ENCODE peak calls at places on chromosomes 1 and 21, in seven cellular contexts. One of them, this sample, is unnamed.

GRCh38 chr1:86704972-86705632 is 726 bp downstream of the SH3GLB1 start:
- DNase-seq in upper lobe of left lung: peak
- DNase-seq in transverse colon: peak
- DNase-seq in SK-N-SH: peak
- DNase-seq in GM12878: no peak
- DNase-seq in stomach: peak
- DNase-seq in GM23338: peak
- DNase-seq in this sample: peak

GRCh38 chr1:228070851-228071250 is 11.7 kb upstream of the ARF1 start:
- DNase-seq in upper lobe of left lung: no peak
- DNase-seq in transverse colon: no peak
- DNase-seq in SK-N-SH: no peak
- DNase-seq in GM12878: no peak
- DNase-seq in stomach: no peak
- DNase-seq in GM23338: no peak
- DNase-seq in this sample: no peak

GRCh38 chr21:45870851-45871615 is 110.5 kb upstream of the COL6A1 start:
- DNase-seq in upper lobe of left lung: no peak
- DNase-seq in transverse colon: no peak
- DNase-seq in SK-N-SH: no peak
- DNase-seq in GM12878: no peak
- DNase-seq in stomach: no peak
- DNase-seq in GM23338: no peak
- DNase-seq in this sample: no peak

GRCh38 chr1:155892801-155893200 is 18.3 kb downstream of the RIT1 start:
- DNase-seq in upper lobe of left lung: no peak
- DNase-seq in transverse colon: no peak
- DNase-seq in SK-N-SH: no peak
- DNase-seq in GM12878: no peak
- DNase-seq in stomach: no peak
- DNase-seq in GM23338: no peak
- DNase-seq in this sample: no peak

GRCh38 chr1:65310078-65310587 is 790 bp downstream of the DNAJC6 start:
- DNase-seq in upper lobe of left lung: no peak
- DNase-seq in transverse colon: peak
- DNase-seq in SK-N-SH: peak
- DNase-seq in GM12878: no peak
- DNase-seq in stomach: no peak
- DNase-seq in GM23338: peak
- DNase-seq in this sample: no peak

GRCh38 chr21:41928621-41929220 is 25.1 kb downstream of the C2CD2 start:
- DNase-seq in upper lobe of left lung: no peak
- DNase-seq in transverse colon: no peak
- DNase-seq in SK-N-SH: no peak
- DNase-seq in GM12878: peak
- DNase-seq in stomach: no peak
- DNase-seq in GM23338: no peak
- DNase-seq in this sample: no peak

GRCh38 chr1:248841702-248842395 is 3.8 kb downstream of the ZNF672 start:
- DNase-seq in upper lobe of left lung: peak
- DNase-seq in transverse colon: peak
- DNase-seq in SK-N-SH: no peak
- DNase-seq in GM12878: no peak
- DNase-seq in stomach: no peak
- DNase-seq in GM23338: peak
- DNase-seq in this sample: no peak

GRCh38 chr1:56284933-56285332 is 294.4 kb downstream of the PLPP3 start:
- DNase-seq in upper lobe of left lung: no peak
- DNase-seq in transverse colon: no peak
- DNase-seq in SK-N-SH: no peak
- DNase-seq in GM12878: no peak
- DNase-seq in stomach: no peak
- DNase-seq in GM23338: peak
- DNase-seq in this sample: no peak

GRCh38 chr1:165356876-165357275 is 361 bp upstream of the LMX1A start:
- DNase-seq in upper lobe of left lung: no peak
- DNase-seq in transverse colon: no peak
- DNase-seq in SK-N-SH: no peak
- DNase-seq in GM12878: no peak
- DNase-seq in stomach: no peak
- DNase-seq in GM23338: peak
- DNase-seq in this sample: no peak

GRCh38 chr1:218411101-218411500 is 66.0 kb downstream of the TGFB2 start:
- DNase-seq in upper lobe of left lung: no peak
- DNase-seq in transverse colon: no peak
- DNase-seq in SK-N-SH: no peak
- DNase-seq in GM12878: no peak
- DNase-seq in stomach: no peak
- DNase-seq in GM23338: no peak
- DNase-seq in this sample: no peak

GRCh38 chr1:223796210-223796609 is 49.5 kb downstream of the TP53BP2 start:
- DNase-seq in upper lobe of left lung: no peak
- DNase-seq in transverse colon: no peak
- DNase-seq in SK-N-SH: no peak
- DNase-seq in GM12878: no peak
- DNase-seq in stomach: no peak
- DNase-seq in GM23338: no peak
- DNase-seq in this sample: no peak

GRCh38 chr1:15966081-15966955 is 9.6 kb downstream of the ZBTB17 start:
- DNase-seq in upper lobe of left lung: peak
- DNase-seq in transverse colon: peak
- DNase-seq in SK-N-SH: no peak
- DNase-seq in GM12878: peak
- DNase-seq in stomach: peak
- DNase-seq in GM23338: no peak
- DNase-seq in this sample: no peak

GRCh38 chr1:41892211-41892840 is 26.4 kb downstream of the HIVEP3 start:
- DNase-seq in upper lobe of left lung: no peak
- DNase-seq in transverse colon: peak
- DNase-seq in SK-N-SH: no peak
- DNase-seq in GM12878: no peak
- DNase-seq in stomach: no peak
- DNase-seq in GM23338: no peak
- DNase-seq in this sample: no peak

GRCh38 chr1:162023547-162024501 is at the start of gene OLFML2B:
- DNase-seq in upper lobe of left lung: peak
- DNase-seq in transverse colon: peak
- DNase-seq in SK-N-SH: peak
- DNase-seq in GM12878: no peak
- DNase-seq in stomach: peak
- DNase-seq in GM23338: peak
- DNase-seq in this sample: peak

GRCh38 chr1:243957141-243957540 is 93.9 kb upstream of the ZBTB18 start:
- DNase-seq in upper lobe of left lung: no peak
- DNase-seq in transverse colon: no peak
- DNase-seq in SK-N-SH: no peak
- DNase-seq in GM12878: no peak
- DNase-seq in stomach: no peak
- DNase-seq in GM23338: no peak
- DNase-seq in this sample: no peak

GRCh38 chr1:27031235-27032118 is 18.8 kb upstream of the TENT5B start:
- DNase-seq in upper lobe of left lung: peak
- DNase-seq in transverse colon: peak
- DNase-seq in SK-N-SH: peak
- DNase-seq in GM12878: no peak
- DNase-seq in stomach: peak
- DNase-seq in GM23338: peak
- DNase-seq in this sample: peak

GRCh38 chr1:180571832-180572636 is 13.3 kb downstream of the OVAAL start:
- DNase-seq in upper lobe of left lung: no peak
- DNase-seq in transverse colon: no peak
- DNase-seq in SK-N-SH: no peak
- DNase-seq in GM12878: no peak
- DNase-seq in stomach: no peak
- DNase-seq in GM23338: no peak
- DNase-seq in this sample: no peak

GRCh38 chr1:12643785-12644184 is at the start of gene AADACL4:
- DNase-seq in upper lobe of left lung: no peak
- DNase-seq in transverse colon: no peak
- DNase-seq in SK-N-SH: no peak
- DNase-seq in GM12878: no peak
- DNase-seq in stomach: no peak
- DNase-seq in GM23338: no peak
- DNase-seq in this sample: no peak

GRCh38 chr1:12643079-12643478 is 806 bp upstream of the AADACL4 start:
- DNase-seq in upper lobe of left lung: no peak
- DNase-seq in transverse colon: no peak
- DNase-seq in SK-N-SH: no peak
- DNase-seq in GM12878: no peak
- DNase-seq in stomach: no peak
- DNase-seq in GM23338: no peak
- DNase-seq in this sample: no peak

GRCh38 chr1:12644829-12645228 is 944 bp downstream of the AADACL4 start:
- DNase-seq in upper lobe of left lung: no peak
- DNase-seq in transverse colon: no peak
- DNase-seq in SK-N-SH: no peak
- DNase-seq in GM12878: no peak
- DNase-seq in stomach: no peak
- DNase-seq in GM23338: no peak
- DNase-seq in this sample: no peak

GRCh38 chr1:12640958-12641272 is 3.0 kb upstream of the AADACL4 start:
- DNase-seq in upper lobe of left lung: no peak
- DNase-seq in transverse colon: no peak
- DNase-seq in SK-N-SH: no peak
- DNase-seq in GM12878: no peak
- DNase-seq in stomach: no peak
- DNase-seq in GM23338: no peak
- DNase-seq in this sample: no peak

GRCh38 chr1:12644237-12644636 is 352 bp downstream of the AADACL4 start:
- DNase-seq in upper lobe of left lung: no peak
- DNase-seq in transverse colon: no peak
- DNase-seq in SK-N-SH: no peak
- DNase-seq in GM12878: no peak
- DNase-seq in stomach: no peak
- DNase-seq in GM23338: no peak
- DNase-seq in this sample: no peak
- TF ChIP-seq POLR2AphosphoS5 in upper lobe of left lung: no peak
- TF ChIP-seq POLR2AphosphoS5 in transverse colon: no peak
- TF ChIP-seq POLR2AphosphoS5 in SK-N-SH: no peak
- TF ChIP-seq POLR2AphosphoS5 in GM12878: no peak
- TF ChIP-seq POLR2AphosphoS5 in stomach: no peak
- TF ChIP-seq POLR2AphosphoS5 in GM23338: no peak
- TF ChIP-seq POLR2AphosphoS5 in this sample: no peak

DNA sequence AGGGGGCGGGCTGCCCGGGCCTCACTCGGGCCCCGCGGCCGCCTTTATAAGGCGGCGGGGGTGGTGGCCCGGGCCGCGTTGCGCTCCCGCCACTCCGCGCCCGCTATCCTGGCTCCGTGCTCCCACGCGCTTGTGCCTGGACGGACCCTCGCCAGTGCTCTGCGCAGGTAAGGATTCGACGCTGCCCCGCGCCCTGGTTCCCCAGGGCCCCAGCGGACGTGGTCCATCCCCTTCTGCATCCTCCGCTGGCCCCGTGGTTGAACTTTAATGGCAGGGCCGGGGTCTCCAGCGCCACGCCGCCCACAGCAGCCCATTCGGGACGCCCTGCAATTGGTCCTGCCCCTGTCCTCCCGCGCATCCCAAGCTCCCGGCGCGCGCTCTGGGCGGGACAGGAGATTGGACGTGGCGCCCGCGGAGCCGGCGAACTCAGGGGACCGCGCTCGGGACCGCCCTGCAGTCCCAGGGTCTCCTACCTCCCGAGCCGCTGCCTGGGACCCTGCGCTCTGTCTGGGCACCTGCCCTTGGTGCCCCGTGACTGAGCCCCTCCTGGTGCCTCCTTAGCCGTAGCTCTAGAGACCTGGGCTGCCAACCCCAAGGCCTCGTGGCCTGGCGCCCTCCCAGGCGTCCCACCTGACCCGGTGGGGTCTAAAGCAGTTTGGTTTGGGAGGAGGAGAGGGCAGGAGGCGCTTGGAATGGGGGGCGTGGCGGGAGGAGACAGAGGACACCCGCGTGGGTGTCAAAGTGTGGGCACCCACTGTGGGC is at the start of gene ALPL:
- DNase-seq in upper lobe of left lung: no peak
- DNase-seq in transverse colon: no peak
- DNase-seq in SK-N-SH: no peak
- DNase-seq in GM12878: no peak
- DNase-seq in stomach: no peak
- DNase-seq in GM23338: peak
- DNase-seq in this sample: no peak
- H3K4me3 ChIP-seq in upper lobe of left lung: peak
- H3K4me3 ChIP-seq in transverse colon: peak
- H3K4me3 ChIP-seq in SK-N-SH: peak
- H3K4me3 ChIP-seq in GM12878: no peak
- H3K4me3 ChIP-seq in stomach: peak
- H3K4me3 ChIP-seq in GM23338: peak
- H3K4me3 ChIP-seq in this sample: peak

DNA sequence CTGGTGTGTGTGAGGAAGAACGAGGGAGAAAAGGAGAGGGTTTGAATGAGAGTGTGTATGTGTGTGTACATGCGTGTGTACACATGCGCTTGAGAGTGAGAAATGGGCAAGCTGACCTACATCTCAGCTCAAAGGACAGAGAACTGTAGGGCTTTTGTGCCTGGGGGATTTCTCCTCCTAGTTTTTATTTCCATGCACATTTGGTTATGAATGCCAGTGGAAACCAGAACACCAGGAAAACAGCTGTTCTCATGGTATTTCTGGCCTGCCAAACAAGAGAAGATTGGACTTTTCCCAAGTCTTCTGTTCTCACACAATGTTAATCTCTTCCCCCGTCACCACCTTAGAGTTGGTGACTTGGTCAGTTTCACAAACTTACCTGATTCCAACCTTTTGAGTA is 45.2 kb downstream of the SLC44A3 start:
- DNase-seq in upper lobe of left lung: no peak
- DNase-seq in transverse colon: no peak
- DNase-seq in SK-N-SH: no peak
- DNase-seq in GM12878: no peak
- DNase-seq in stomach: no peak
- DNase-seq in GM23338: no peak
- DNase-seq in this sample: no peak
- H3K27ac ChIP-seq in upper lobe of left lung: peak
- H3K27ac ChIP-seq in transverse colon: peak
- H3K27ac ChIP-seq in SK-N-SH: peak
- H3K27ac ChIP-seq in GM12878: no peak
- H3K27ac ChIP-seq in stomach: peak
- H3K27ac ChIP-seq in GM23338: peak
- H3K27ac ChIP-seq in this sample: peak

GRCh38 chr1:4140821-4141220 is 240.7 kb upstream of the C1orf174 start:
- DNase-seq in upper lobe of left lung: no peak
- DNase-seq in transverse colon: no peak
- DNase-seq in SK-N-SH: no peak
- DNase-seq in GM12878: no peak
- DNase-seq in stomach: no peak
- DNase-seq in GM23338: no peak
- DNase-seq in this sample: no peak

GRCh38 chr1:4150262-4150661 is 250.2 kb upstream of the C1orf174 start:
- DNase-seq in upper lobe of left lung: no peak
- DNase-seq in transverse colon: no peak
- DNase-seq in SK-N-SH: no peak
- DNase-seq in GM12878: no peak
- DNase-seq in stomach: no peak
- DNase-seq in GM23338: no peak
- DNase-seq in this sample: no peak

GRCh38 chr1:4144349-4144971 is 244.4 kb upstream of the C1orf174 start:
- DNase-seq in upper lobe of left lung: no peak
- DNase-seq in transverse colon: no peak
- DNase-seq in SK-N-SH: no peak
- DNase-seq in GM12878: no peak
- DNase-seq in stomach: no peak
- DNase-seq in GM23338: no peak
- DNase-seq in this sample: no peak

GRCh38 chr1:4149281-4149680 is 249.2 kb upstream of the C1orf174 start:
- DNase-seq in upper lobe of left lung: no peak
- DNase-seq in transverse colon: no peak
- DNase-seq in SK-N-SH: no peak
- DNase-seq in GM12878: no peak
- DNase-seq in stomach: no peak
- DNase-seq in GM23338: no peak
- DNase-seq in this sample: no peak

GRCh38 chr1:4146101-4146500 is 246.0 kb upstream of the C1orf174 start:
- DNase-seq in upper lobe of left lung: no peak
- DNase-seq in transverse colon: no peak
- DNase-seq in SK-N-SH: no peak
- DNase-seq in GM12878: no peak
- DNase-seq in stomach: no peak
- DNase-seq in GM23338: no peak
- DNase-seq in this sample: no peak
- TF ChIP-seq POLR2AphosphoS5 in upper lobe of left lung: no peak
- TF ChIP-seq POLR2AphosphoS5 in transverse colon: no peak
- TF ChIP-seq POLR2AphosphoS5 in SK-N-SH: no peak
- TF ChIP-seq POLR2AphosphoS5 in GM12878: no peak
- TF ChIP-seq POLR2AphosphoS5 in stomach: no peak
- TF ChIP-seq POLR2AphosphoS5 in GM23338: no peak
- TF ChIP-seq POLR2AphosphoS5 in this sample: no peak